ENCODE peak calls at places on chromosomes 6 and 20, in eight cellular contexts. One of them, this sample, is unnamed.

GRCh38 chr20:34515484-34516037 is 661 bp upstream of the DYNLRB1 start:
- DNase-seq in IMR-90: peak; percentile 47
- DNase-seq in psoas muscle: peak; percentile 63
- DNase-seq in CD8-positive, alpha-beta T cell: peak; percentile 83
- DNase-seq in cardiac muscle cell: peak; percentile 32
- DNase-seq in pancreas: peak; percentile 70
- DNase-seq in ascending aorta: no peak
- DNase-seq in neuronal stem cell: peak; percentile 46
- DNase-seq in this sample: peak; percentile 75

GRCh38 chr6:108453601-108454157 is 107.0 kb upstream of the FOXO3 start:
- DNase-seq in ascending aorta: no peak
- DNase-seq in CD8-positive, alpha-beta T cell: no peak
- DNase-seq in psoas muscle: no peak
- DNase-seq in neuronal stem cell: no peak
- DNase-seq in IMR-90: peak; percentile 78
- DNase-seq in cardiac muscle cell: peak; percentile 87
- DNase-seq in pancreas: no peak
- DNase-seq in this sample: no peak

GRCh38 chr6:44248579-44248978 is 1.7 kb downstream of the HSP90AB1 start:
- DNase-seq in neuronal stem cell: no peak
- DNase-seq in pancreas: no peak
- DNase-seq in psoas muscle: no peak
- DNase-seq in CD8-positive, alpha-beta T cell: no peak
- DNase-seq in ascending aorta: no peak
- DNase-seq in cardiac muscle cell: no peak
- DNase-seq in IMR-90: no peak
- DNase-seq in this sample: no peak

GRCh38 chr6:30615219-30615957 is 1.7 kb downstream of the PPP1R10 start:
- DNase-seq in cardiac muscle cell: peak; percentile 96
- DNase-seq in IMR-90: peak; percentile 91
- DNase-seq in CD8-positive, alpha-beta T cell: peak; percentile 30
- DNase-seq in pancreas: no peak
- DNase-seq in psoas muscle: no peak
- DNase-seq in ascending aorta: no peak
- DNase-seq in neuronal stem cell: peak; percentile 56
- DNase-seq in this sample: no peak

GRCh38 chr6:71420693-71421328 is 132.2 kb downstream of the OGFRL1 start:
- DNase-seq in pancreas: peak; percentile 94
- DNase-seq in cardiac muscle cell: peak; percentile 97
- DNase-seq in CD8-positive, alpha-beta T cell: peak; percentile 16
- DNase-seq in neuronal stem cell: peak; percentile 86
- DNase-seq in psoas muscle: peak; percentile 97
- DNase-seq in ascending aorta: peak; percentile 86
- DNase-seq in IMR-90: peak; percentile 94
- DNase-seq in this sample: no peak

GRCh38 chr6:109457596-109457996 is 2.0 kb upstream of the MICAL1 start:
- DNase-seq in ascending aorta: no peak
- DNase-seq in pancreas: no peak
- DNase-seq in CD8-positive, alpha-beta T cell: no peak
- DNase-seq in neuronal stem cell: no peak
- DNase-seq in cardiac muscle cell: no peak
- DNase-seq in psoas muscle: no peak
- DNase-seq in IMR-90: no peak
- DNase-seq in this sample: no peak

GRCh38 chr6:64538760-64539159 is 903.2 kb downstream of the PHF3 start:
- DNase-seq in cardiac muscle cell: no peak
- DNase-seq in ascending aorta: no peak
- DNase-seq in IMR-90: no peak
- DNase-seq in psoas muscle: no peak
- DNase-seq in neuronal stem cell: no peak
- DNase-seq in CD8-positive, alpha-beta T cell: no peak
- DNase-seq in pancreas: no peak
- DNase-seq in this sample: no peak

GRCh38 chr20:47124235-47124717 is 229.6 kb downstream of the EYA2 start:
- DNase-seq in CD8-positive, alpha-beta T cell: no peak
- DNase-seq in pancreas: no peak
- DNase-seq in psoas muscle: no peak
- DNase-seq in IMR-90: no peak
- DNase-seq in ascending aorta: no peak
- DNase-seq in cardiac muscle cell: no peak
- DNase-seq in neuronal stem cell: no peak
- DNase-seq in this sample: no peak

GRCh38 chr6:93036835-93037234 is 382.5 kb downstream of the EPHA7 start:
- DNase-seq in IMR-90: peak; percentile 1
- DNase-seq in cardiac muscle cell: peak; percentile 66
- DNase-seq in psoas muscle: no peak
- DNase-seq in CD8-positive, alpha-beta T cell: no peak
- DNase-seq in pancreas: no peak
- DNase-seq in neuronal stem cell: no peak
- DNase-seq in ascending aorta: no peak
- DNase-seq in this sample: no peak

GRCh38 chr6:63581355-63581998 is 9.2 kb downstream of the LOC128125822 start:
- DNase-seq in ascending aorta: no peak
- DNase-seq in cardiac muscle cell: no peak
- DNase-seq in psoas muscle: no peak
- DNase-seq in pancreas: no peak
- DNase-seq in IMR-90: no peak
- DNase-seq in neuronal stem cell: no peak
- DNase-seq in CD8-positive, alpha-beta T cell: no peak
- DNase-seq in this sample: no peak

GRCh38 chr6:131367206-131367873 is 205.7 kb upstream of the ARG1 start:
- DNase-seq in CD8-positive, alpha-beta T cell: no peak
- DNase-seq in ascending aorta: no peak
- DNase-seq in psoas muscle: no peak
- DNase-seq in IMR-90: no peak
- DNase-seq in cardiac muscle cell: no peak
- DNase-seq in neuronal stem cell: no peak
- DNase-seq in pancreas: no peak
- DNase-seq in this sample: no peak

GRCh38 chr6:166769648-166770047 is 142.6 kb upstream of the RPS6KA2 start:
- DNase-seq in neuronal stem cell: no peak
- DNase-seq in CD8-positive, alpha-beta T cell: no peak
- DNase-seq in cardiac muscle cell: no peak
- DNase-seq in psoas muscle: no peak
- DNase-seq in ascending aorta: no peak
- DNase-seq in pancreas: no peak
- DNase-seq in IMR-90: no peak
- DNase-seq in this sample: no peak

GRCh38 chr6:166007349-166008263 is 160.0 kb downstream of the TBXT start:
- DNase-seq in IMR-90: peak; percentile 88
- DNase-seq in psoas muscle: no peak
- DNase-seq in ascending aorta: no peak
- DNase-seq in cardiac muscle cell: peak; percentile 88
- DNase-seq in pancreas: peak; percentile 72
- DNase-seq in neuronal stem cell: no peak
- DNase-seq in CD8-positive, alpha-beta T cell: no peak
- DNase-seq in this sample: no peak

GRCh38 chr6:12578751-12579150 is 137.8 kb upstream of the PHACTR1 start:
- DNase-seq in psoas muscle: no peak
- DNase-seq in CD8-positive, alpha-beta T cell: no peak
- DNase-seq in pancreas: no peak
- DNase-seq in ascending aorta: no peak
- DNase-seq in cardiac muscle cell: no peak
- DNase-seq in IMR-90: peak; percentile 74
- DNase-seq in neuronal stem cell: no peak
- DNase-seq in this sample: no peak

GRCh38 chr20:10673176-10673830 is 496 bp downstream of the JAG1 start:
- DNase-seq in CD8-positive, alpha-beta T cell: no peak
- DNase-seq in pancreas: peak; percentile 80
- DNase-seq in psoas muscle: peak; percentile 64
- DNase-seq in cardiac muscle cell: peak; percentile 58
- DNase-seq in IMR-90: no peak
- DNase-seq in ascending aorta: no peak
- DNase-seq in neuronal stem cell: no peak
- DNase-seq in this sample: no peak

GRCh38 chr6:169048806-169049205 is 204.8 kb downstream of the THBS2 start:
- DNase-seq in cardiac muscle cell: no peak
- DNase-seq in psoas muscle: no peak
- DNase-seq in ascending aorta: no peak
- DNase-seq in IMR-90: no peak
- DNase-seq in pancreas: no peak
- DNase-seq in neuronal stem cell: no peak
- DNase-seq in CD8-positive, alpha-beta T cell: no peak
- DNase-seq in this sample: no peak

GRCh38 chr20:10316582-10316981 is 98.0 kb downstream of the SNAP25 start:
- DNase-seq in IMR-90: no peak
- DNase-seq in pancreas: no peak
- DNase-seq in psoas muscle: no peak
- DNase-seq in neuronal stem cell: no peak
- DNase-seq in CD8-positive, alpha-beta T cell: no peak
- DNase-seq in ascending aorta: no peak
- DNase-seq in cardiac muscle cell: no peak
- DNase-seq in this sample: no peak

DNA sequence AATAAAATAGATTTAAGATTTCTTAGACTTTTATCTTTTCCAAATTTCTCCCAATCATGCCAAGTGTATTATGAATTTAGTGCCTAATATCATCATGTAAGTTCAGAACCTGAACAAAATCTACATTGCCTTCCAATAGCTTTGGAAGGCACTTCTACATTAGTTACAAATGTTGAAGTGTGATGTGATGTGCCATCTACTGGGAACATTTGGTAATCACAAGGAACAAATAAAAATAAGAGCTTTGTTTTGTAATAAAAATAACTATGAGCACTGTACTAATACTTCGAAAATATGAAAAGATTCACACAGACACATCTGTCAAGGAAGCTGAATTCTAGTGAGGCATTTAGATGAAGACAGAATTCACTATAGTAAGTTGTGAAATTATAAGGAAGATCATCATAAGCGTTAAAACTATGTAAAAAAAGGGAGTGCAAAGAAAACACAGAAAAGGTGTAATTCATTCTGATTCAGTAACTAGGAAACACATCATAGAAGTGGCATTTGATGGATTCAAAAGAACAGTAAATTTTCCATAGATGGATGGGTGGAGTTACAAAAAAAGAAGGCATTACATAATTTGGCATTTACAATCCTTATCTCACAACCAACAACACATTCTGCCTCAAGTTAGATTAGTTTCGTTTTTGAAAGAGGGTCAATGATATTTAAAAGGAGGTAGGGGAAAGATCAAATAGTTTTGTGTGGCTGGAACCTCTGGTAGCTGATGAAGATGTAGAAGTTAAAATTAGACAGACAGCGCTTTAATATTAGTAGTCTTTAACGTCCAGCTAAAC is 161.0 kb downstream of the ASCC3 start:
- DNase-seq in neuronal stem cell: no peak
- DNase-seq in ascending aorta: no peak
- DNase-seq in pancreas: no peak
- DNase-seq in cardiac muscle cell: peak; percentile 67
- DNase-seq in IMR-90: peak; percentile 41
- DNase-seq in CD8-positive, alpha-beta T cell: no peak
- DNase-seq in psoas muscle: no peak
- DNase-seq in this sample: no peak
- H3K27ac ChIP-seq in neuronal stem cell: no peak overlapping the region
- H3K27ac ChIP-seq in ascending aorta: no peak overlapping the region
- H3K27ac ChIP-seq in pancreas: no peak overlapping the region
- H3K27ac ChIP-seq in cardiac muscle cell: no peak overlapping the region
- H3K27ac ChIP-seq in IMR-90: no peak overlapping the region
- H3K27ac ChIP-seq in CD8-positive, alpha-beta T cell: no peak overlapping the region
- H3K27ac ChIP-seq in psoas muscle: no peak overlapping the region
- H3K27ac ChIP-seq in this sample: no peak overlapping the region

GRCh38 chr20:17645546-17646208 is 36.4 kb downstream of the RRBP1 start:
- DNase-seq in pancreas: peak; percentile 55
- DNase-seq in cardiac muscle cell: no peak
- DNase-seq in IMR-90: no peak
- DNase-seq in neuronal stem cell: no peak
- DNase-seq in psoas muscle: peak; percentile 42
- DNase-seq in ascending aorta: no peak
- DNase-seq in CD8-positive, alpha-beta T cell: no peak
- DNase-seq in this sample: no peak
- H3K27ac ChIP-seq in pancreas: peak overlapping the region; percentile 63
- H3K27ac ChIP-seq in cardiac muscle cell: peak overlapping the region; percentile 73
- H3K27ac ChIP-seq in IMR-90: no peak overlapping the region
- H3K27ac ChIP-seq in neuronal stem cell: no peak overlapping the region
- H3K27ac ChIP-seq in psoas muscle: peak overlapping the region; percentile 6
- H3K27ac ChIP-seq in ascending aorta: no peak overlapping the region
- H3K27ac ChIP-seq in CD8-positive, alpha-beta T cell: no peak overlapping the region
- H3K27ac ChIP-seq in this sample: no peak overlapping the region

GRCh38 chr20:44727039-44727438 is 11.9 kb downstream of the CCN5 start:
- DNase-seq in cardiac muscle cell: no peak
- DNase-seq in CD8-positive, alpha-beta T cell: no peak
- DNase-seq in psoas muscle: no peak
- DNase-seq in neuronal stem cell: no peak
- DNase-seq in pancreas: no peak
- DNase-seq in ascending aorta: no peak
- DNase-seq in IMR-90: no peak
- DNase-seq in this sample: no peak

GRCh38 chr20:44730441-44730840 is 15.2 kb upstream of the KCNK15 start:
- DNase-seq in pancreas: no peak
- DNase-seq in neuronal stem cell: no peak
- DNase-seq in IMR-90: peak; percentile 77
- DNase-seq in ascending aorta: no peak
- DNase-seq in psoas muscle: no peak
- DNase-seq in CD8-positive, alpha-beta T cell: no peak
- DNase-seq in cardiac muscle cell: peak; percentile 85
- DNase-seq in this sample: no peak

GRCh38 chr20:44725852-44726251 is 10.7 kb downstream of the CCN5 start:
- DNase-seq in CD8-positive, alpha-beta T cell: no peak
- DNase-seq in pancreas: no peak
- DNase-seq in ascending aorta: no peak
- DNase-seq in IMR-90: no peak
- DNase-seq in psoas muscle: no peak
- DNase-seq in neuronal stem cell: no peak
- DNase-seq in cardiac muscle cell: no peak
- DNase-seq in this sample: no peak

GRCh38 chr20:44731657-44732056 is 14.0 kb upstream of the KCNK15 start:
- DNase-seq in pancreas: no peak
- DNase-seq in neuronal stem cell: no peak
- DNase-seq in cardiac muscle cell: no peak
- DNase-seq in psoas muscle: peak; percentile 59
- DNase-seq in IMR-90: no peak
- DNase-seq in CD8-positive, alpha-beta T cell: no peak
- DNase-seq in ascending aorta: no peak
- DNase-seq in this sample: no peak

DNA sequence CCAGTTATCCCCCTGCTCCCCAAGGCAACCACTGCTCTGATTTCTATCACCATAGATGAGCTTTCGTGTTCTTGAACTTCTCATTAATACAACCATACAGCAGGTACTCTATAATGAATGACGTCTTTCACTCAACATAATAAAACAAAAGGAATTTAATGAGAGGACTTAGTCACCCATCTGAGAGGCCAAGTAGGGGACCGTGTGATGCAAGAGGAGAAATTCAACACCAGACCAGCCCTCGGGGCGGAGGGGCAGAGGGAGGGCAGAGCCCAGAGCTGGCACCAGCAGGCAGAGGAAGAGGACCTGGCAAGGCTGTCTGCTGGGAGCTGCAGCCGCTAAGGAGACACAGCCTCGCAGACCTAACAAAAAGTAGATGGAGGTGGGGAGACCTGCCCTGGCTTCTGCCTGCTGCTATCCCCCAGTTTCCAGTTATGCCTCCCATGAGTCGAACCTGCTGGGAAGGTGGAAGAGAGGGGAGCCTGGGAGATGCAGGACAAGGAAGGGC is 13.7 kb downstream of the CCN5 start:
- DNase-seq in psoas muscle: peak; percentile 92
- DNase-seq in ascending aorta: peak; percentile 68
- DNase-seq in cardiac muscle cell: peak; percentile 73
- DNase-seq in CD8-positive, alpha-beta T cell: no peak
- DNase-seq in neuronal stem cell: no peak
- DNase-seq in pancreas: no peak
- DNase-seq in IMR-90: peak; percentile 68
- DNase-seq in this sample: no peak
- H3K27ac ChIP-seq in psoas muscle: peak overlapping the region; percentile 59
- H3K27ac ChIP-seq in ascending aorta: peak overlapping the region; percentile 72
- H3K27ac ChIP-seq in cardiac muscle cell: no peak overlapping the region
- H3K27ac ChIP-seq in CD8-positive, alpha-beta T cell: no peak overlapping the region
- H3K27ac ChIP-seq in neuronal stem cell: no peak overlapping the region
- H3K27ac ChIP-seq in pancreas: no peak overlapping the region
- H3K27ac ChIP-seq in IMR-90: no peak overlapping the region
- H3K27ac ChIP-seq in this sample: no peak overlapping the region

GRCh38 chr20:5000263-5001173 is 792 bp downstream of the SLC23A2 start:
- DNase-seq in ascending aorta: no peak
- DNase-seq in IMR-90: peak; percentile 18
- DNase-seq in cardiac muscle cell: no peak
- DNase-seq in psoas muscle: peak; percentile 61
- DNase-seq in neuronal stem cell: no peak
- DNase-seq in CD8-positive, alpha-beta T cell: peak; percentile 24
- DNase-seq in pancreas: peak; percentile 71
- DNase-seq in this sample: peak; percentile 19
- H3K27ac ChIP-seq in ascending aorta: no peak overlapping the region
- H3K27ac ChIP-seq in IMR-90: peak overlapping the region; percentile 8
- H3K27ac ChIP-seq in cardiac muscle cell: no peak overlapping the region
- H3K27ac ChIP-seq in psoas muscle: no peak overlapping the region
- H3K27ac ChIP-seq in neuronal stem cell: no peak overlapping the region
- H3K27ac ChIP-seq in CD8-positive, alpha-beta T cell: peak overlapping the region; percentile 43
- H3K27ac ChIP-seq in pancreas: no peak overlapping the region
- H3K27ac ChIP-seq in this sample: peak overlapping the region; percentile 70

This sample was measured in naive thymus-derived CD4-positive, alpha-beta T cell.